ENCODE peak calls at places on chromosomes 16 and 17, in ten cellular contexts. D is CD8-positive, alpha-beta T cell; I is psoas muscle; V is CD4-positive, alpha-beta T cell; P is lower lobe of right lung; E is PC-9; R is coronary artery; F is A549; H is RWPE1; C is osteoblast. N is an unnamed sample.

GRCh38 chr17:49995055-49995738 is at the start of gene DLX3:
- DNase-seq in D (no peak), I (peak; percentile 72), V (no peak), P (peak; percentile 83), E (peak; percentile 85), R (peak; percentile 86), F (peak; percentile 68), H (peak; percentile 86), C (peak; percentile 99), N (peak; percentile 18)

GRCh38 chr17:73492802-73493139 is 151.5 kb downstream of the SDK2 start:
- DNase-seq in D (no peak), I (no peak), V (no peak), P (no peak), E (no peak), R (no peak), F (no peak), H (no peak), C (peak; percentile 57), N (no peak)

GRCh38 chr16:86572041-86572521 is 5.5 kb downstream of the FOXC2 start:
- DNase-seq in D (no peak), I (no peak), V (no peak), P (no peak), E (no peak), R (no peak), F (no peak), H (no peak), C (peak; percentile 58), N (no peak)

GRCh38 chr16:50266337-50267091 is at the start of gene ADCY7:
- DNase-seq in D (peak; percentile 89), I (peak; percentile 78), V (peak; percentile 86), P (peak; percentile 84), E (peak; percentile 77), R (no peak), F (no peak), H (peak; percentile 60), C (peak; percentile 95), N (no peak)

GRCh38 chr17:37179893-37180292 is 195.9 kb upstream of the C17orf78 start:
- DNase-seq in D (no peak), I (no peak), V (no peak), P (no peak), E (no peak), R (no peak), F (no peak), H (peak; percentile 64), C (no peak), N (no peak)

GRCh38 chr17:44774271-44775135 is 15.7 kb downstream of the ADAM11 start:
- DNase-seq in D (peak; percentile 82), I (peak; percentile 94), V (peak; percentile 89), P (peak; percentile 92), E (peak; percentile 88), R (peak; percentile 86), F (peak; percentile 99), H (peak; percentile 94), C (peak; percentile 99), N (peak; percentile 86)

GRCh38 chr16:72434159-72434558 is 262.2 kb upstream of the PMFBP1 start:
- DNase-seq in D (no peak), I (no peak), V (no peak), P (no peak), E (no peak), R (no peak), F (no peak), H (no peak), C (no peak), N (peak; percentile 17)

GRCh38 chr16:81767987-81768592 is 11.0 kb upstream of the PLCG2 start:
- DNase-seq in D (no peak), I (no peak), V (no peak), P (no peak), E (no peak), R (no peak), F (peak; percentile 33), H (no peak), C (no peak), N (no peak)

GRCh38 chr17:66437466-66438026 is 135.1 kb downstream of the PRKCA start:
- DNase-seq in D (no peak), I (no peak), V (no peak), P (no peak), E (no peak), R (no peak), F (no peak), H (no peak), C (no peak), N (no peak)

GRCh38 chr16:24721830-24722238 is 7.6 kb upstream of the TNRC6A start:
- DNase-seq in D (no peak), I (no peak), V (peak; percentile 5), P (no peak), E (no peak), R (no peak), F (no peak), H (peak; percentile 18), C (no peak), N (no peak)

GRCh38 chr17:44004761-44005526 is 522 bp downstream of the NAGS start:
- DNase-seq in D (no peak), I (peak; percentile 56), V (no peak), P (peak; percentile 61), E (no peak), R (no peak), F (no peak), H (no peak), C (peak; percentile 65), N (no peak)

GRCh38 chr16:55955845-55956244 is 80.7 kb upstream of the CES5A start:
- DNase-seq in D (no peak), I (peak; percentile 75), V (no peak), P (no peak), E (no peak), R (no peak), F (no peak), H (no peak), C (no peak), N (no peak)

GRCh38 chr16:17370233-17371013 is 100.3 kb downstream of the XYLT1 start:
- DNase-seq in D (no peak), I (no peak), V (no peak), P (no peak), E (no peak), R (no peak), F (no peak), H (no peak), C (no peak), N (no peak)

GRCh38 chr17:83135692-83136091 is 56.3 kb downstream of the METRNL start:
- DNase-seq in D (no peak), I (peak; percentile 11), V (no peak), P (peak; percentile 27), E (no peak), R (peak; percentile 61), F (no peak), H (no peak), C (no peak), N (no peak)

GRCh38 chr16:11078812-11079459 is 134.6 kb downstream of the CLEC16A start:
- DNase-seq in D (no peak), I (no peak), V (no peak), P (no peak), E (no peak), R (no peak), F (no peak), H (no peak), C (no peak), N (no peak)

GRCh38 chr17:1180958-1181768 is 1.4 kb upstream of the ABR start:
- DNase-seq in D (no peak), I (no peak), V (no peak), P (no peak), E (no peak), R (no peak), F (no peak), H (no peak), C (peak; percentile 51), N (no peak)

GRCh38 chr16:2296662-2297505 is 29.0 kb upstream of the RNPS1 start:
- DNase-seq in D (no peak), I (no peak), V (no peak), P (no peak), E (peak; percentile 62), R (no peak), F (peak; percentile 22), H (no peak), C (peak; percentile 91), N (peak; percentile 15)

GRCh38 chr17:9456265-9456664 is 119.4 kb downstream of the STX8 start:
- DNase-seq in D (no peak), I (no peak), V (no peak), P (no peak), E (no peak), R (no peak), F (no peak), H (no peak), C (no peak), N (no peak)

GRCh38 chr17:14471052-14471451 is 170.2 kb downstream of the HS3ST3B1 start:
- DNase-seq in D (no peak), I (no peak), V (no peak), P (no peak), E (no peak), R (no peak), F (peak; percentile 50), H (peak; percentile 38), C (peak; percentile 50), N (no peak)

GRCh38 chr17:77366558-77367245 is 225.9 kb downstream of the SEC14L1 start:
- DNase-seq in D (no peak), I (peak; percentile 56), V (no peak), P (no peak), E (no peak), R (peak; percentile 77), F (no peak), H (no peak), C (peak; percentile 87), N (no peak)
- TF ChIP-seq CTCF in D (no peak), I (no peak), V (no peak), P (no peak), E (no peak), R (no peak), F (no peak), H (no peak), C (peak; percentile 10), N (no peak)

DNA sequence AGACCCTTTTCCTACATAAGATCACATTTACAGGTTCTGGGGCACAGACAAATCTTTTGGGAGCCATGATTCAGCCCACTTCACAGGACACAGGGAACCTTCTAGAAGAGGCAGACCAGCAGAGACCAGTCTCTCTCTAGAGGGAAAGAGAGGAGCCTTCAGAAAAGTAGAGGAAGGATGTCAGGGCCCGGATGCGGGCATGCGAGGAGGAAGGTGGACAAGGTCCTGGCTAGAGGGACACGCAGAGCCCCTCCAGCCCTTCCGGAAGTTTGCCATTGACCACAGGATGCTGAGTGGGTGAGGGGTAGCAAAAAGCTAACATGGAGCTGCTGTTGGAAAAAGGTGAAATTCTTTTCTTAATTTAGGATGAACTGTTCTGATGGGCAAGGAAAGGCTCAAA is 55.8 kb upstream of the MEAK7 start:
- DNase-seq in D (no peak), I (peak; percentile 12), V (no peak), P (no peak), E (no peak), R (no peak), F (no peak), H (no peak), C (no peak), N (no peak)
- H3K27ac ChIP-seq in D (no peak overlapping the region), I (no peak overlapping the region), V (no peak overlapping the region), P (no peak overlapping the region), E (no peak overlapping the region), R (no peak overlapping the region), F (no peak overlapping the region), H (no peak overlapping the region), C (no peak overlapping the region), N (no peak overlapping the region)

GRCh38 chr17:27206447-27206846 is 87.5 kb upstream of the WSB1 start:
- DNase-seq in D (no peak), I (no peak), V (no peak), P (no peak), E (no peak), R (no peak), F (no peak), H (no peak), C (no peak), N (peak; percentile 56)
- TF ChIP-seq CTCF in D (no peak), I (no peak), V (no peak), P (peak; percentile 20), E (peak; percentile 33), R (no peak), F (peak; percentile 27), H (no peak), C (peak; percentile 33), N (peak; percentile 7)

GRCh38 chr16:53745126-53745525 is 41.2 kb downstream of the FTO start:
- DNase-seq in D (no peak), I (no peak), V (no peak), P (no peak), E (no peak), R (no peak), F (no peak), H (peak; percentile 27), C (peak; percentile 71), N (no peak)
- H3K27ac ChIP-seq in D (no peak overlapping the region), I (no peak overlapping the region), V (no peak overlapping the region), P (no peak overlapping the region), E (peak overlapping the region; percentile 79), R (peak overlapping the region; percentile 64), F (peak overlapping the region; percentile 39), H (no peak overlapping the region), C (peak overlapping the region; percentile 98), N (no peak overlapping the region)

N was measured in HL-60.